ENCODE peak calls at places on chromosomes 12 and 14, in six cellular contexts. O is astrocyte of the cerebellum, A is osteocyte, Q is AG09319, G is HL-60, W is GM20000. M is an unnamed sample.

GRCh38 chr12:66932126-66932525 is 253.2 kb upstream of the GRIP1 start:
- DNase-seq in O (no peak), A (no peak), Q (no peak), G (no peak), W (no peak), M (no peak)

GRCh38 chr14:68894123-68894522 is 85.0 kb downstream of the ACTN1 start:
- DNase-seq in O (no peak), A (no peak), Q (no peak), G (no peak), W (no peak), M (no peak)

GRCh38 chr14:32761381-32761968 is 177.2 kb upstream of the NPAS3 start:
- DNase-seq in O (no peak), A (no peak), Q (peak; percentile 4), G (no peak), W (no peak), M (no peak)

GRCh38 chr12:80565276-80565675 is 121.2 kb downstream of the PTPRQ start:
- DNase-seq in O (no peak), A (no peak), Q (no peak), G (no peak), W (no peak), M (no peak)

GRCh38 chr14:75452900-75453816 is 25.3 kb downstream of the JDP2 start:
- DNase-seq in O (peak; percentile 55), A (peak; percentile 97), Q (peak; percentile 80), G (no peak), W (no peak), M (peak; percentile 80)

GRCh38 chr12:16344269-16344668 is 3.2 kb upstream of the MGST1 start:
- DNase-seq in O (no peak), A (no peak), Q (no peak), G (no peak), W (no peak), M (no peak)

GRCh38 chr12:52156310-52156709 is 35.5 kb downstream of the KRT80 start:
- DNase-seq in O (no peak), A (no peak), Q (no peak), G (no peak), W (no peak), M (no peak)

GRCh38 chr12:21416611-21417121 is 20.8 kb upstream of the PYROXD1 start:
- DNase-seq in O (no peak), A (no peak), Q (no peak), G (no peak), W (no peak), M (no peak)

GRCh38 chr12:21852251-21852650 is 77.7 kb upstream of the KCNJ8 start:
- DNase-seq in O (no peak), A (no peak), Q (peak; percentile 3), G (no peak), W (no peak), M (no peak)

GRCh38 chr14:61644834-61645233 is 50.5 kb upstream of the HIF1A start:
- DNase-seq in O (no peak), A (no peak), Q (no peak), G (no peak), W (peak; percentile 20), M (no peak)

GRCh38 chr12:69977991-69978390 is 153.0 kb downstream of the MYRFL start:
- DNase-seq in O (no peak), A (no peak), Q (no peak), G (no peak), W (no peak), M (no peak)

GRCh38 chr12:53676715-53677611 is 1.1 kb upstream of the ATP5MC2 start:
- DNase-seq in O (no peak), A (no peak), Q (no peak), G (no peak), W (peak; percentile 45), M (no peak)

GRCh38 chr12:118493962-118494361 is 117.6 kb downstream of the SUDS3 start:
- DNase-seq in O (no peak), A (no peak), Q (no peak), G (no peak), W (no peak), M (no peak)

GRCh38 chr14:79369359-79370332 is 841.7 kb downstream of the DIO2 start:
- DNase-seq in O (peak; percentile 62), A (no peak), Q (no peak), G (no peak), W (no peak), M (no peak)

GRCh38 chr12:107404981-107405380 is 280.6 kb upstream of the PWP1 start:
- DNase-seq in O (no peak), A (no peak), Q (no peak), G (peak; percentile 1), W (peak; percentile 20), M (no peak)
- TF ChIP-seq CTCF in O (peak; percentile 59), A (peak; percentile 16), Q (peak; percentile 42), G (peak; percentile 32), W (peak; percentile 58), M (peak; percentile 45)

GRCh38 chr12:105368047-105368646 is 37.7 kb downstream of the C12orf75 start:
- DNase-seq in O (no peak), A (no peak), Q (no peak), G (no peak), W (no peak), M (no peak)

GRCh38 chr12:105363890-105364289 is 33.4 kb downstream of the C12orf75 start:
- DNase-seq in O (no peak), A (no peak), Q (no peak), G (no peak), W (no peak), M (no peak)

GRCh38 chr12:105365231-105365630 is 34.7 kb downstream of the C12orf75 start:
- DNase-seq in O (no peak), A (no peak), Q (no peak), G (no peak), W (no peak), M (no peak)

DNA sequence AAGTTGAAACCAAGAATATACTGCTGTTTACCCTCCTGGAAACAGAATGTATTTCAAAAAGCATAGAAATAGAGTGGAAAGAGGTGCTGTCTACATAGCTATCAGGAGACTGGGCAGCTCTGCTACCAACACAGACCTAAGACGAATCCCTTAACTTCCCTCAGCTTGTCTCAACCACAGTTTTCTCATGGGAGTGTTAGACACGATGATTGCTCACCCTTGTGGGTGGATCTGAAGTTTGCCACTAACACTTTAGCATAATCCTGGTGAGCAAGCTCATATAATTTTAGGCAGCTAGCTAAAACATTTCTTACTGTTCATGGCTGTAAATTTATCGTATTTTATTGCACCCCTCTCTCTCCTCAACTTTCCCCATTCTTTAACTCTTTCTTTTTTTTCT is 38.5 kb downstream of the C12orf75 start:
- DNase-seq in O (peak; percentile 28), A (no peak), Q (peak; percentile 54), G (no peak), W (no peak), M (no peak)
- TF ChIP-seq CTCF in O (peak; percentile 32), A (peak; percentile 39), Q (peak; percentile 37), G (no peak), W (no peak), M (no peak)

DNA sequence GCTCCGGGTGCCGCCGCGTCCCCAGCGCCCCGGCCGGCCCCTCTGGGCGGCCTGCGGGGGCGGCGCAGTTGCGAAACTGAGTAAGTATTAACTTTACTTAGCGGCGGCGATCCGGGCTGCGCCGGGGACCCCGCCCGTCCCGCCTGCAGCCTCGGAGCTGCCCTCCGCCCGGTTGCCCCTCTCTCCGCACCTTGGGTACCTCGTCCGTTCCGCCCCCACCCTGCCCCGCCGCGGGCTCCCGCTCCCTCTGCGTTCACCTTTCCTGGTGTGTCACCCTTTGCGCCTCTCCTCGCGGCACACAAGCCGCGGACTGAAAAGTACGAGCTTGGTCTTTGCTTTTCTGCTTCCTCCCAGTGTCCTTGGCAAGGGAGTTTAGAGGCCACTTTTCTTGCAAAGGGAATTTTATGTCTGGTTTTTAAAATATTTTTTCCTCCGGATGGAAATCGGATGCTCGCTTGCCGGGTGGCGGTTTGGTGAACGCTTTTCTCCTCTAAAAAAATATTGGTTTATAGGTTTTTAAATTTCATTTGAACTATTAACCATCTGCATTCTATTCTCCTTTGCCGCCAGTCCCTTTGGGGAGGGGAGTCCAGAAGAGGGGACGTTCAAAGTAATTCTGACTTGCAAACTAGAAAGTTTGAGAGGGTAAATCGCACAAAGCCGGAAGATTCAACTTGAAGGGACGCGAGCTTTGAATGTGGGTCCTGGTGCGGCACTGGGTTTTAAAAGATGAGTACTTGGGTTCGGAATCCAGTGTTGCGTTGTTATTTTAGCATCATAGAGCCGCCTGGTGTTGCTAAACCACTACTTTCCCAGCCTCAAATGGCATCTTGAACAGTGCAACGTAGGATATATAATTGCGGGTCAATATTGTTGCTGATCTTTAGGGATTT is 833 bp downstream of the RASSF8 start:
- DNase-seq in O (peak; percentile 62), A (peak; percentile 85), Q (peak; percentile 81), G (no peak), W (peak; percentile 68), M (no peak)
- TF ChIP-seq CTCF in O (peak; percentile 35), A (peak; percentile 31), Q (peak; percentile 21), G (no peak), W (no peak), M (peak; percentile 9)

DNA sequence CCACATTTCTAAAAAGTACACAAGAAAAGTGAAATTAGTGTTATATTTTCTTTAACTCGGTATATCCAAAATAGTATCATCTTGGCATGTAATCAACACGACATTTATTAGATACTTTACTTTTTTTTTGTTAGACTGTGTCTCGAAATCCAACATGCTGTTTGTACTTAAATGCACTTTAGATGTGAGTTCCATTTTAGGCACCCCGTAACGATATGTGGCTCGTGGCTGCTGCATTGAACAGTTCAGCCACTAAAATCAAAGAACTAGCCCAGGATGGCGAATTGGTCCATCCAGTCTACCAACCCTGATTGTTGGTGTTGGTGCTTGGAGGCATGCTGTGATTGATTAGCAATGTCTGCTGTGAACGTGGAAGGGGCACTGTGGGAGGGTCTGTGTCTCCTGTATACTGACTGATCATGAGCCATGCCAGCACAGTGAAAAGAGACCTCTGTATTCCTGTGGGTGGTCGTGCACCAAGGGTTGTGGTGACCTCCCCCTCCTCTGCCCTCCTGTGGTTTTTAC is 63.1 kb upstream of the DLK1 start:
- DNase-seq in O (no peak), A (no peak), Q (no peak), G (no peak), W (no peak), M (no peak)
- TF ChIP-seq CTCF in O (no peak), A (no peak), Q (no peak), G (no peak), W (no peak), M (peak; percentile 21)

DNA sequence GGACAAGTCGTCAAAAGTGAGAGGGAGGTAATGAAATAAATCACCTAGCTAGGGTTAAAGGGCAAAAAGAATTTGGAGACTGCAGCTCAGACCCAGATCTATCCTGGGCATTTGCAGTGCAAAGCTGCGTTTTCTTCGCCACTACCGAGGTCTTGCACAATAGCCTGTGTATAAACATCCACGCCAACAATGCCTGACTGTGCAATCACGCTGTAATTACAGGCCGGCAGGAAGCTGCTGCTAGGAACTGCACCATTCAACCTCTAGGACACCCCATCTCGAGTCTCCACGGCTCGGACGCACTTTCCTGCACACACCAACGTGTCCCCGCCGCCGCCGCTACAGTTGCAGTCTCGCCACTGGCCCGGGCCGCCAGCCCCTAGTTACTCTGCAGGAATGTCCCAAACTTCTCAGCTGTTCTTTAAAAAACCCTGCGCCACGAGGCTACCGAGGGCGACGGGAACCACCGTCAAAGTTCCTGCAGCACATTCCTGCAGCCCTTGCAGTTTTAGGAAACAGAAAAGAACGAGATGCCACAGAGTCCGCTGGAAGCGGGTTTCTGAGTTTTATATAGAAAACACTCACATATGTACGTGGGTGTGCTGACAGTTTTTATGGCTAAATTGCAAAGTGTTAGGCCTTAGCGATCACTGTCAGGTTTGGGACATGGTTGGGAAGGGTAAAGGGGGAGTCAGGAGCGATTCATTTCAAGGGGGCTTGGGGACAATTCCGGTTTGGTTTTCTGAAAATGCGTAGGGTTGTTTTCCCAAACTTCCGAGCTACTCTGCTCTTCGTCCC is 65.6 kb upstream of the PTGR2 start:
- DNase-seq in O (peak; percentile 71), A (no peak), Q (peak; percentile 89), G (peak; percentile 83), W (peak; percentile 66), M (peak; percentile 77)
- TF ChIP-seq CTCF in O (peak; percentile 27), A (no peak), Q (peak; percentile 16), G (peak; percentile 0), W (no peak), M (peak; percentile 63)

M was measured in type B pancreatic cell.